ENCODE peak calls at places on chromosomes 6 and 20, in six cellular contexts. J is MM.1S, Z is GM23248, T is neural progenitor cell, E is HCT116, O is fibroblast of lung. B is an unnamed sample.

GRCh38 chr20:58610071-58610800 is 40.8 kb upstream of the STX16 start:
- DNase-seq in J (no peak), Z (no peak), T (no peak), E (no peak), O (no peak), B (no peak)

GRCh38 chr6:121657972-121658371 is 222.5 kb downstream of the GJA1 start:
- DNase-seq in J (no peak), Z (no peak), T (no peak), E (no peak), O (no peak), B (no peak)

GRCh38 chr20:50559149-50559548 is 49.0 kb downstream of the PTPN1 start:
- DNase-seq in J (no peak), Z (peak; percentile 26), T (no peak), E (no peak), O (no peak), B (no peak)

GRCh38 chr20:33673411-33674293 is 576 bp downstream of the NECAB3 start:
- DNase-seq in J (peak; percentile 6), Z (peak; percentile 29), T (no peak), E (no peak), O (no peak), B (no peak)

GRCh38 chr6:91043751-91044150 is 456.9 kb upstream of the MAP3K7 start:
- DNase-seq in J (no peak), Z (no peak), T (no peak), E (no peak), O (no peak), B (no peak)

GRCh38 chr20:2867081-2867860 is 6.0 kb upstream of the PTPRA start:
- DNase-seq in J (no peak), Z (peak; percentile 4), T (no peak), E (no peak), O (no peak), B (no peak)

GRCh38 chr6:108560463-108561308 is at the start of gene FOXO3:
- DNase-seq in J (peak; percentile 93), Z (peak; percentile 94), T (peak; percentile 95), E (peak; percentile 76), O (peak; percentile 87), B (no peak)

GRCh38 chr20:51137461-51137860 is 114.6 kb upstream of the KCNG1 start:
- DNase-seq in J (no peak), Z (no peak), T (no peak), E (no peak), O (no peak), B (no peak)

GRCh38 chr6:73523434-73524123 is 2.7 kb upstream of the EEF1A1 start:
- DNase-seq in J (peak; percentile 79), Z (peak; percentile 67), T (no peak), E (peak; percentile 76), O (peak; percentile 57), B (peak; percentile 81)

GRCh38 chr20:23039136-23039875 is 4.2 kb downstream of the SSTR4 start:
- DNase-seq in J (no peak), Z (no peak), T (no peak), E (no peak), O (no peak), B (peak; percentile 1)

GRCh38 chr6:134835998-134836397 is 113.9 kb downstream of the ALDH8A1 start:
- DNase-seq in J (no peak), Z (peak; percentile 16), T (no peak), E (no peak), O (no peak), B (no peak)

GRCh38 chr6:6758915-6759654 is 170.6 kb downstream of the LY86 start:
- DNase-seq in J (peak; percentile 73), Z (peak; percentile 42), T (peak; percentile 92), E (peak; percentile 32), O (peak; percentile 83), B (peak; percentile 38)

GRCh38 chr6:91081452-91082067 is 494.7 kb upstream of the MAP3K7 start:
- DNase-seq in J (peak; percentile 41), Z (peak; percentile 55), T (peak; percentile 71), E (peak; percentile 3), O (peak; percentile 78), B (no peak)

GRCh38 chr6:36944650-36945049 is 9.9 kb upstream of the PI16 start:
- DNase-seq in J (no peak), Z (no peak), T (no peak), E (no peak), O (no peak), B (no peak)

GRCh38 chr6:62283359-62283758 is 2.7 kb downstream of the KHDRBS2 start:
- DNase-seq in J (no peak), Z (no peak), T (no peak), E (no peak), O (no peak), B (no peak)
- H3K4me2 ChIP-seq in J (no peak overlapping the region), Z (no peak overlapping the region), T (peak overlapping the region; percentile 88), E (no peak overlapping the region), O (no peak overlapping the region), B (no peak overlapping the region)

GRCh38 chr6:34476941-34477340 is 11.1 kb downstream of the PACSIN1 start:
- DNase-seq in J (no peak), Z (no peak), T (no peak), E (no peak), O (no peak), B (no peak)
- H3K27ac ChIP-seq in J (no peak overlapping the region), Z (no peak overlapping the region), T (no peak overlapping the region), E (no peak overlapping the region), O (no peak overlapping the region), B (no peak overlapping the region)

GRCh38 chr20:21713901-21714296 is 8.4 kb downstream of the PAX1 start:
- DNase-seq in J (no peak), Z (no peak), T (no peak), E (no peak), O (no peak), B (no peak)

GRCh38 chr20:21715193-21715881 is 9.9 kb downstream of the PAX1 start:
- DNase-seq in J (no peak), Z (no peak), T (no peak), E (no peak), O (no peak), B (no peak)

GRCh38 chr20:21712443-21713059 is 7.1 kb downstream of the PAX1 start:
- DNase-seq in J (no peak), Z (no peak), T (peak; percentile 37), E (no peak), O (no peak), B (no peak)

GRCh38 chr20:21713470-21713869 is 8.0 kb downstream of the PAX1 start:
- DNase-seq in J (no peak), Z (no peak), T (no peak), E (no peak), O (no peak), B (no peak)

GRCh38 chr20:21714297-21715192 is 9.1 kb downstream of the PAX1 start:
- DNase-seq in J (no peak), Z (no peak), T (peak; percentile 49), E (no peak), O (no peak), B (no peak)
- TF ChIP-seq EZH2 in J (no peak), Z (no peak), T (peak; percentile 98), E (no peak), O (no peak), B (no peak)

GRCh38 chr6:31114970-31115849 is 610 bp downstream of the PSORS1C1 start:
- DNase-seq in J (no peak), Z (peak; percentile 84), T (no peak), E (peak; percentile 58), O (peak; percentile 56), B (no peak)
- H3K4me2 ChIP-seq in J (no peak overlapping the region), Z (peak overlapping the region; percentile 73), T (no peak overlapping the region), E (peak overlapping the region; percentile 92), O (peak overlapping the region; percentile 51), B (no peak overlapping the region)

DNA sequence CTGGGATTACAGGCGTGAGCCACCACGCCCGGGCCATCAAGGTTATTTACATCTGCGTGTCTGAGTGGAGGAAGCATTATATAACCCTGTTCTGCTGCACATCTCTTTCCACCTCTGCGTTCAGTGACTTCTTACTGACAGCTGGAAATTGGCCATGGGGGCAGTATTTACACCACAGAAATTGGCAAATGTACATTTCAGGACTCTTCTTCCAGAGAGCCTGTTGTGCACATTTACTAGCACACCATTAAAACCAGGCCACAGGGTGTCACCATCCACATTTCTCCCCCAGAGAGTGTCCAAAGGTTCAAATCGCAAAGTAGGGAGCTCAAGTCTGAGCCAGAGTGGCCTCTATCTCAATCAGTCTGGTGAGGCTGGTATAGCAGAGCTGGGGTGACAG is 62.9 kb upstream of the SNX9 start:
- DNase-seq in J (no peak), Z (no peak), T (no peak), E (no peak), O (peak; percentile 11), B (no peak)
- H3K27ac ChIP-seq in J (no peak overlapping the region), Z (peak overlapping the region; percentile 95), T (no peak overlapping the region), E (peak overlapping the region; percentile 45), O (peak overlapping the region; percentile 48), B (no peak overlapping the region)

B was measured in DND-41.